ENCODE peak calls at places on chromosomes 2 and 18, in six cellular contexts. M is A549, N is HCT116, W is K562, L is SK-N-SH, Q is GM23338. I is an unnamed sample.
A peak's percentile ranks its signal among the peaks of the same experiment; 100 is the strongest.

GRCh38 chr2:229669841-229670240 is 44.5 kb downstream of the DNER start:
- DNase-seq in L (no peak), N (no peak), M (no peak), Q (no peak), W (no peak), I (no peak)

GRCh38 chr18:49237031-49237430 is 223.4 kb downstream of the DYM start:
- DNase-seq in Q (no peak), L (no peak), N (no peak), W (no peak), M (no peak), I (no peak)

GRCh38 chr2:3001595-3002184 is 375.9 kb downstream of the EIPR1 start:
- DNase-seq in M (peak; percentile 42), W (no peak), Q (peak; percentile 15), L (no peak), N (no peak), I (no peak)

GRCh38 chr2:33210626-33211025 is 263.9 kb downstream of the LTBP1 start:
- DNase-seq in Q (peak; percentile 10), N (no peak), W (no peak), M (peak; percentile 71), L (no peak), I (no peak)

GRCh38 chr2:105652014-105652796 is 92.5 kb upstream of the NCK2 start:
- DNase-seq in M (no peak), W (no peak), L (no peak), Q (peak; percentile 42), N (no peak), I (no peak)

GRCh38 chr2:10094271-10094814 is 14.1 kb upstream of the CYS1 start:
- DNase-seq in W (no peak), M (peak; percentile 20), N (no peak), Q (peak; percentile 42), L (peak; percentile 79), I (no peak)

GRCh38 chr2:47015206-47015605 is 99.6 kb upstream of the MCFD2 start:
- DNase-seq in N (no peak), Q (no peak), L (peak; percentile 72), W (no peak), M (peak; percentile 46), I (peak; percentile 47)

GRCh38 chr2:74441690-74442482 is at the start of gene RTKN:
- DNase-seq in W (no peak), N (peak; percentile 82), M (peak; percentile 24), L (no peak), Q (peak; percentile 92), I (no peak)

GRCh38 chr2:175309799-175310198 is 128.3 kb upstream of the ATP5MC3 start:
- DNase-seq in L (peak; percentile 54), W (peak; percentile 38), N (peak; percentile 16), M (peak; percentile 53), Q (peak; percentile 82), I (peak; percentile 41)

GRCh38 chr18:35141077-35141476 is 99.8 kb upstream of the ZNF397 start:
- DNase-seq in L (no peak), N (no peak), Q (no peak), M (no peak), W (no peak), I (no peak)

GRCh38 chr2:169110919-169111318 is 41.6 kb downstream of the DHRS9 start:
- DNase-seq in M (no peak), L (no peak), Q (peak; percentile 68), W (no peak), N (no peak), I (no peak)

GRCh38 chr2:150878347-150878746 is 383.3 kb downstream of the RBM43 start:
- DNase-seq in N (peak; percentile 62), Q (no peak), M (peak; percentile 17), L (no peak), W (no peak), I (no peak)

GRCh38 chr18:55435592-55435991 is 152.4 kb downstream of the TCF4 start:
- DNase-seq in W (no peak), N (no peak), M (no peak), L (no peak), Q (no peak), I (no peak)

GRCh38 chr2:47002480-47003381 is 87.1 kb upstream of the MCFD2 start:
- DNase-seq in Q (peak; percentile 47), M (no peak), L (peak; percentile 90), W (no peak), N (no peak), I (no peak)

GRCh38 chr2:204695506-204695905 is 150.2 kb downstream of the PARD3B start:
- DNase-seq in M (no peak), L (no peak), W (no peak), Q (no peak), N (no peak), I (no peak)

GRCh38 chr2:231015462-231015861 is 19.5 kb downstream of the SPATA3 start:
- DNase-seq in M (no peak), L (no peak), N (no peak), W (no peak), Q (no peak), I (no peak)

GRCh38 chr2:18800240-18800971 is 211.0 kb upstream of the NT5C1B start:
- DNase-seq in Q (peak; percentile 2), W (no peak), L (no peak), M (no peak), N (no peak), I (no peak)

DNA sequence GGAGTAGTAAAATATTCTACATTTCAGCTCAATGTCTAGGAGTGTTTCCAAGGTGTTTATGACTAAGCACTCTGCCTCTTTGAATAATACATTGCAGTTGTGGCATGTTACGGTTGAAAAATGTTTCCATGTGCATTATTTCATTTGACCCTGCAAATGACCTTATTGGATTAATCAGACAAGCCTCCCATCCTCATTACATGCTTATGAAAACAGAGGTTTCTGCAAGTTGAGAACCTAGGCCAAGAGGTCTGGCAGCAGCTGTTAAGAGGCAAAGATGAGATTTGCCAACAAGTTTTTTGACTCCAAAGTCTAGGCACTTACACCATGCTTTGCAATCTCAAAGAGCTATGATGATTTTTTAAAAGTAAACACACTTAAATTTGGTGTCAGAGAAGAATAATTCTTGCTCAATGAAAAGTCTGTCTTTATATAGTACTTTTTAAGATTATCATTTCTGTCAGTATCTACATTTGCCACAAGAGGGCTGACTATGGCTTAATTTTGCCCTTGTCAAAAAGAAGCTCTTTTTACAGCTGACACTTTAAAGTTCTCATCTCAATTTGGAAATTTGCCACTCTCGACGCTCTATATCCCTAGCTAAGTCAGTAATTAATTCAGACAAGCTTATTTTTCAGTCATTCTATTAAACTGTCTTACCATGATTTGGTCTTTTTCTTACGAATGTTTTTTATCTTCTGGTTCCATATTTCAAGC is 260.6 kb downstream of the PAX3 start:
- DNase-seq in M (no peak), N (no peak), L (no peak), W (no peak), Q (peak; percentile 52), I (no peak)
- TF ChIP-seq CTCF in M (peak; percentile 35), N (no peak), L (peak; percentile 55), W (peak; percentile 19), Q (peak; percentile 63), I (no peak)

GRCh38 chr2:172244419-172245130 is 141.9 kb upstream of the DLX2 start:
- DNase-seq in L (no peak), Q (no peak), M (no peak), N (no peak), W (no peak), I (no peak)
- TF ChIP-seq REST in L (no peak), Q (no peak), M (no peak), N (no peak), W (no peak), I (no peak)

DNA sequence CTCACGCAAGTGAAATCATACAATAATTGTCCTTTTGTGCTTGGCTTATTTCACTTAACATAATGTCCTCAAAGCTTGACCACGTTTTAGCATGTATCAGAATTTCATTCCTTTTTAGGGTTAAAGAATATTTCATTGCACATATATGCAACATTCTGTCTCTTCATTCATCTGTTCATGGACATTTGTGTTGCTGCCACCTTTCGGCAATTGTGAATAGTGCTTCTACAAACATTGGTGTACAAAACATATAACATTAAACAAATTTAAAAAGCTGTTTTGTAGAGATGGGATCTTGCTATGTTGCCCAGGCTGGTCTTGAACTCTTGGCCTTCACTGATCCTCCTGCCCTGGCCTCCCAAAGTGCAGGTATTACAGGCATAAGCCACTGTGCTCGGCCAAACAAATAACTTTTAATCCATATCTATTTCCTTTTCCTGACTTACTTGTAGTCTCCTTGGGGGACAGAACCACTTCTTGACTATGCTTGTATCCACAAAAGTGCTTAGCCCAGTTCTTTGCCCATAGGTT is 209.3 kb downstream of the SLC4A3 start:
- DNase-seq in M (peak; percentile 47), L (no peak), N (no peak), Q (no peak), W (no peak), I (peak; percentile 21)
- TF ChIP-seq CTCF in M (peak; percentile 55), L (peak; percentile 69), N (peak; percentile 18), Q (peak; percentile 33), W (peak; percentile 57), I (no peak)

GRCh38 chr2:239151201-239152131 is 249.4 kb downstream of the HDAC4 start:
- DNase-seq in M (no peak), W (no peak), N (no peak), Q (no peak), L (no peak), I (no peak)

GRCh38 chr2:239148495-239149200 is 252.2 kb downstream of the HDAC4 start:
- DNase-seq in L (no peak), N (no peak), W (no peak), M (no peak), Q (no peak), I (no peak)

GRCh38 chr2:239147376-239147775 is 253.4 kb downstream of the HDAC4 start:
- DNase-seq in L (no peak), W (no peak), Q (no peak), M (no peak), N (no peak), I (no peak)

GRCh38 chr2:239150125-239151011 is 250.5 kb downstream of the HDAC4 start:
- DNase-seq in W (no peak), L (no peak), Q (no peak), N (no peak), M (no peak), I (no peak)

DNA sequence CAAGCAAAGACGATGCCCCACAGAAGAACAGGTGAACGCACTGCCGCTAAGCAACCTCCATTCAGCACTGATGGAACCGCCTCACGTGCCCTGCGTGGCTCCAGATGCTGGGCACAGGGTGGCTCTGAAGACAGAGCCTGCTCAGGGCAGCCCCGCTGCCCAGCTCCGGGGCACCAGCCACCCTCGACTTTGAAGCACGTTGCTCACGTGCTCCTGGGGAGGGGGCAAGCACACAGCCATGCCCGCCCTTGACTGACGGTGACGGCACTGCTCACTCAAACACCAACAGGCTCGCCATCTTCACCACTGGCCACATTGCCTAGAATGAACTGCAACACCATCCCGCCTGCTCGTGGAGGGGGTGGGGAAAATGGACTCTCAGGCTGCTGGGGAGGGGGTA is 251.3 kb downstream of the HDAC4 start:
- DNase-seq in Q (no peak), W (no peak), M (no peak), N (no peak), L (no peak), I (no peak)
- TF ChIP-seq REST in Q (no peak), W (no peak), M (no peak), N (no peak), L (no peak), I (no peak)

GRCh38 chr18:27400001-27400400 is 214.9 kb upstream of the CHST9 start:
- DNase-seq in L (no peak), Q (peak; percentile 88), N (no peak), M (no peak), W (no peak), I (no peak)
- TF ChIP-seq CTCF in L (peak; percentile 27), Q (peak; percentile 58), N (no peak), M (no peak), W (no peak), I (peak; percentile 6)

I was measured in HL-60.